ENCODE peak calls at places on chromosomes 5 and 9, in five cellular contexts. Q, B, W, U and D are unnamed samples.

GRCh38 chr9:90018688-90019087 is 413.9 kb downstream of the GADD45G start:
- DNase-seq in Q (no peak), B (no peak), W (no peak), U (peak), D (no peak)

GRCh38 chr5:154110781-154111180 is 72.0 kb downstream of the MFAP3 start:
- DNase-seq in Q (no peak), B (no peak), W (no peak), U (no peak), D (no peak)

GRCh38 chr9:121714075-121714705 is 62.8 kb downstream of the DAB2IP start:
- DNase-seq in Q (no peak), B (no peak), W (no peak), U (peak), D (no peak)

GRCh38 chr9:107169796-107170195 is 113.3 kb upstream of the RAD23B start:
- DNase-seq in Q (no peak), B (no peak), W (no peak), U (no peak), D (no peak)

GRCh38 chr5:121628783-121629182 is 222.9 kb upstream of the FTMT start:
- DNase-seq in Q (no peak), B (no peak), W (no peak), U (no peak), D (no peak)

GRCh38 chr9:69097923-69098593 is 62.5 kb downstream of the FXN start:
- DNase-seq in Q (no peak), B (no peak), W (no peak), U (no peak), D (no peak)

GRCh38 chr5:140083120-140083519 is 30.8 kb upstream of the PURA start:
- DNase-seq in Q (no peak), B (no peak), W (no peak), U (no peak), D (no peak)

GRCh38 chr9:23005061-23005690 is 558.6 kb downstream of the DMRTA1 start:
- DNase-seq in Q (no peak), B (no peak), W (no peak), U (no peak), D (no peak)

GRCh38 chr9:33676746-33677505 is 118.4 kb upstream of the PRSS3 start:
- DNase-seq in Q (peak), B (peak), W (peak), U (peak), D (peak)

GRCh38 chr9:21856301-21857094 is 54.1 kb downstream of the MTAP start:
- DNase-seq in Q (no peak), B (no peak), W (no peak), U (no peak), D (no peak)

GRCh38 chr5:133753856-133754255 is 141.5 kb upstream of the FSTL4 start:
- DNase-seq in Q (no peak), B (no peak), W (no peak), U (no peak), D (no peak)

GRCh38 chr9:110752766-110753165 is 84.2 kb downstream of the MUSK start:
- DNase-seq in Q (peak), B (no peak), W (peak), U (no peak), D (no peak)

GRCh38 chr9:86971742-86972141 is 24.4 kb upstream of the GAS1 start:
- DNase-seq in Q (no peak), B (no peak), W (no peak), U (no peak), D (no peak)

GRCh38 chr5:5544094-5544663 is 121.7 kb downstream of the ICE1 start:
- DNase-seq in Q (no peak), B (no peak), W (no peak), U (peak), D (no peak)

GRCh38 chr5:40486437-40487270 is 193.1 kb upstream of the PTGER4 start:
- DNase-seq in Q (no peak), B (no peak), W (no peak), U (no peak), D (peak)

GRCh38 chr5:76082790-76083554 is at the start of gene SV2C:
- DNase-seq in Q (no peak), B (peak), W (no peak), U (no peak), D (no peak)

GRCh38 chr5:73793911-73794310 is 167.9 kb downstream of the ARHGEF28 start:
- DNase-seq in Q (no peak), B (no peak), W (no peak), U (no peak), D (no peak)

GRCh38 chr9:72154468-72155281 is 5.4 kb downstream of the GDA start:
- DNase-seq in Q (no peak), B (peak), W (no peak), U (no peak), D (peak)

GRCh38 chr9:111661802-111662491 is 542 bp downstream of the GNG10 start:
- DNase-seq in Q (no peak), B (peak), W (peak), U (no peak), D (no peak)

GRCh38 chr5:115816226-115817042 is at the start of gene CDO1:
- DNase-seq in Q (no peak), B (no peak), W (no peak), U (no peak), D (peak)

GRCh38 chr9:106920701-106921283 is 57.8 kb downstream of the ZNF462 start:
- DNase-seq in Q (peak), B (peak), W (no peak), U (no peak), D (peak)